ENCODE peak calls at places on chromosomes 7 and 10, in five cellular contexts. F is sciatic nerve, Z is T-cell, T is A172, B is RWPE1. G is an unnamed sample.

GRCh38 chr10:62653254-62653653 is 151.3 kb upstream of the ADO start:
- DNase-seq in T (no peak), Z (no peak), B (no peak), F (no peak), G (no peak)

GRCh38 chr10:84224411-84225028 is 824 bp downstream of the LRIT2 start:
- DNase-seq in B (no peak), Z (no peak), T (peak; percentile 13), F (no peak), G (no peak)

GRCh38 chr10:119090968-119091367 is 10.4 kb upstream of the EIF3A start:
- DNase-seq in B (peak; percentile 93), F (peak; percentile 10), T (peak; percentile 95), Z (peak; percentile 40), G (no peak)

GRCh38 chr7:157851501-157852067 is 514.8 kb downstream of the DNAJB6 start:
- DNase-seq in B (peak; percentile 28), F (peak; percentile 82), T (peak; percentile 59), Z (peak; percentile 64), G (peak; percentile 73)

GRCh38 chr10:86753056-86753455 is 3.4 kb upstream of the BMPR1A start:
- DNase-seq in Z (no peak), B (no peak), T (no peak), F (no peak), G (no peak)

GRCh38 chr10:129605266-129605985 is 138.4 kb downstream of the MGMT start:
- DNase-seq in T (no peak), Z (no peak), F (no peak), B (no peak), G (no peak)

GRCh38 chr10:98076086-98076485 is 45.7 kb upstream of the CRTAC1 start:
- DNase-seq in T (no peak), F (no peak), Z (no peak), B (no peak), G (no peak)

GRCh38 chr10:89532476-89532875 is 2.9 kb downstream of the SLC16A12 start:
- DNase-seq in T (no peak), F (no peak), B (no peak), Z (no peak), G (no peak)